ENCODE peak calls at places on chromosomes 4 and X, in four cellular contexts. C is psoas muscle, R is cardiac muscle cell, A is brain microvascular endothelial cell. X is an unnamed sample.
A peak's percentile ranks its signal among the peaks of the same experiment; 100 is the strongest.

GRCh38 chr4:8709050-8709728 is 116.6 kb downstream of the CPZ start:
- DNase-seq in C (peak; percentile 23), A (no peak), R (no peak), X (no peak)

GRCh38 chr4:17276821-17277220 is 235.1 kb downstream of the QDPR start:
- DNase-seq in A (peak; percentile 45), R (no peak), C (no peak), X (no peak)

GRCh38 chr4:151659631-151660030 is 101.2 kb downstream of the GATB start:
- DNase-seq in C (peak; percentile 79), R (no peak), A (no peak), X (no peak)

GRCh38 chr4:28073860-28074555 is 1213.4 kb downstream of the STIM2 start:
- DNase-seq in R (no peak), C (no peak), A (no peak), X (peak; percentile 44)

GRCh38 chrX:69307736-69308135 is 142.5 kb upstream of the PJA1 start:
- DNase-seq in C (no peak), R (no peak), A (no peak), X (no peak)

GRCh38 chr4:184473265-184473514 is 1.2 kb downstream of the IRF2 start:
- DNase-seq in R (no peak), C (no peak), A (no peak), X (no peak)

GRCh38 chr4:89307446-89308160 is at the start of gene GPRIN3:
- DNase-seq in R (peak; percentile 71), C (peak; percentile 63), A (peak; percentile 10), X (peak; percentile 29)

GRCh38 chr4:172412851-172413250 is 599.6 kb downstream of the GALNTL6 start:
- DNase-seq in A (no peak), R (no peak), C (no peak), X (no peak)

GRCh38 chrX:55142206-55142918 is 53.5 kb downstream of the PAGE2 start:
- DNase-seq in C (no peak), A (no peak), R (no peak), X (peak; percentile 33)

GRCh38 chrX:111168314-111168713 is 72.3 kb downstream of the PAK3 start:
- DNase-seq in A (no peak), C (no peak), R (peak; percentile 34), X (no peak)

GRCh38 chr4:168449740-168450442 is 30.4 kb downstream of the DDX60L start:
- DNase-seq in A (peak; percentile 91), C (no peak), R (no peak), X (no peak)

GRCh38 chr4:10459305-10459704 is 2.1 kb upstream of the ZNF518B start:
- DNase-seq in A (no peak), C (no peak), R (no peak), X (no peak)

GRCh38 chr4:19614171-19614570 is 637.5 kb upstream of the SLIT2 start:
- DNase-seq in C (no peak), A (no peak), R (no peak), X (no peak)

GRCh38 chr4:142598132-142598531 is 248.0 kb downstream of the INPP4B start:
- DNase-seq in A (no peak), R (no peak), C (no peak), X (no peak)

GRCh38 chr4:8202526-8203375 is 3.7 kb downstream of the SH3TC1 start:
- DNase-seq in R (no peak), A (no peak), C (no peak), X (no peak)

GRCh38 chrX:37785569-37785968 is 5.7 kb downstream of the CYBB start:
- DNase-seq in A (no peak), R (no peak), C (no peak), X (no peak)

DNA sequence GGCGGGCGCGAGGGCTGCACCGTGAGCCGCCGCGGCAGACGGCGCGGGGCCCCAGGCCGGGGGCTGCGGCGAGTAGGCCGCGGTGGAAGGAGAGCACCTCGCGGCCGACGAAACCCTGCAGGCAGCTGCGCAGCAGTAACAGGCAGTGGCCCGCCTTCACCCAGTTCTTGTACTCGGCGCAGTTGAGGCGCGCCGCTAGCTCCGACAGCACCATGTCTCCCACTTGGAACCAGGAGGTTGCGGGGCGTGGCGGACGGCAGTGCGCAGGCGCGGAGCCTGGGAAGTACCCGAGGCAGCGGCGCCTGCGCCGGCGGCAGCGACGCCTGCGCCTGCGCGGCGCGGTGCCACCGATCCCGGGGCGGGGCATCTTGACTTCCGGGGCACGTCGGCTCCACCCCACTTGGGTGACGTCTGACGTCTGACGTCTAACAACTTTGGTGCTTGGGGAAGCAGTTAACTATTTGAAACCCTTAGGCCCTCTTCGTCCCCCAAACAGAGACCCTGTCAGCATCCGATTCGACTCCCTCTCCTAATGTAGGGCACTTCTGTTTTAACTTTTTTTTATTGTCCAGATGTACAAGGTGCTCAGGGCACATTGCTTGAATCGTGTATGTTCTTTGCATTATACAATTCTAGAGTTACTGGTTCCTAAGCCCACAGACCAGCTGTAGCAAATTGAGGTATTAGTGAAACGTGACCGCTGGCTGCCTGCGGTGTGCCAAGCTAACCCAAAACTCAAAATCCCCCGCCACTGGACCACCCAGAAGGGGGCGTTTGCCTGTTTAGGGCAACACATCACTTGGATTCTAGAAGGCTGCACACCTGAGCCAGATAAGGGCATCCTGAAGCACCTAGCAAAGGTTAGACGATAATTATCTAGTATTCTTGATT is at the start of gene CXorf38:
- DNase-seq in R (peak; percentile 91), C (peak; percentile 98), A (peak; percentile 86), X (peak; percentile 89)
- TF ChIP-seq CTCF in R (no peak), C (no peak), A (no peak), X (no peak)

GRCh38 chrX:53538781-53539180 is 104.6 kb upstream of the HSD17B10 start:
- DNase-seq in C (no peak), R (no peak), A (no peak), X (no peak)
- H3K36me3 ChIP-seq in C (peaks cover 13% of the 10 kb centered on the region), R (peaks cover 26% of the 10 kb centered on the region), A (peaks cover 62% of the 10 kb centered on the region), X (no peaks in the 10 kb centered on the region)

DNA sequence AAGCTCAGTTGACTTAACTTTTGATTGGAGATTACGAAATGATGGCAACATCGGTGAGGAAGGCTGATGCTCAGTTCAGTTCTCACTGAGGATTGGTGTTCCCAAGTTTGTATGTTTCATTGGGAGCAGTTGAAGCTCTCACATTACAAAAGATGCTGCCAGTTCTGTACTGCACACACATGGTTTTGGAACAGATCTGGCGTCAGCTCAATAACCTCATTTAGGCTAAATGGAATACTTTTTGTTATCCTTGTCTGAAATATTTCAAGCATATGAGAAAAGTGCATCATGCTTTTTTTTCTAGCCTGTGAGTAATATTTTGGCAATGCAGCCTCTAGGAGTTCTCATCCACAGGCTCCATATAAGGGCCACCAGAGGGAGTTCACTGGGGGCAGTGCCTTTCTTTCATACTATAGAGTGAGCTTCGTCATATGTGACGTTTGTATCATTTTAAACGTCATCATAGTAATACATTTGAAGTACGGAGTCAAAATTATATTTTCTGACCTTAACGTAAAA is 4.1 kb downstream of the ENPEP start:
- DNase-seq in A (peak; percentile 96), R (no peak), C (no peak), X (no peak)
- TF ChIP-seq CTCF in A (peak; percentile 68), R (peak; percentile 56), C (peak; percentile 36), X (peak; percentile 24)

DNA sequence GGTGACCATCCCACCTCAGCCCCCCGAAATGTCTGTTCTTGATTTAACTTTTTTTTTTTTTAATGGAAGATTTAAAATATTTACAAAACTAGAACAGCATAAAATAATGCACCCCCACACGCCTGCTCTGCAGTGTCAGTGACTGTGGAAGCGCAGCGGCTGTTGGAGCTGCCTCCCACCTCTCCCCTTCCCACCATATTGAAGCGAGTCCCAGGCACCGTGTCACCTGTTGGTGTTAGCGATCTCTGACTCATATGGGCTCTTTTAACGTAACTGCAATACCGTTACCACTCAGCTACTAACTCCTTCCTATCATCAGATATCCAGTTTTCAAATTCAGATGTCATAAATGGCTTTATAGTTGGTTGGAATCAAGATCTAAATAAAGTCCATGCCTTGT is 17.1 kb upstream of the TADA2B start:
- DNase-seq in C (peak; percentile 4), A (no peak), R (no peak), X (no peak)
- H3K36me3 ChIP-seq in C (peaks cover 4% of the 10 kb centered on the region), A (peaks cover 14% of the 10 kb centered on the region), R (peaks cover 16% of the 10 kb centered on the region), X (peaks cover 2% of the 10 kb centered on the region)

GRCh38 chr4:178293601-178294000 is 851.4 kb upstream of the AGA start:
- DNase-seq in C (no peak), R (no peak), A (no peak), X (no peak)

DNA sequence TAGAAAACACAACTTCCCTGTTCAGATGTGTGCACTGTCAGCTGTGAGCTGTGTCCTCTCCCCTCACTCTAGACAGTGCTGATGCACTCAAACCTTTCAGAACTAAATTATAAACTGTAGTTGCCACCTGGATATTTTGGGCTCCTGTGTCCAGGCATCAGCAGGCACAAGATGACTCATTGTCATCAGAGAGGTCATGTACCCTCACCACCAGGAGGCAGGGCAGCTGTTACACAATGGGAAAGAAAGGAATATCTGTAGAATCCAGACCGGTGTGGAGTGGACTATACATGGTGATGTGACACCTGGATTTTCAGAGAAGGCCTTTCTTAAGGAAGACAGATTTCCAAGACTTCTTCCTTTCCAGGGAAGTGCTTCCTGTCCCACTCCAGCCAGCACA is 854.4 kb upstream of the AGA start:
- DNase-seq in C (no peak), R (no peak), A (no peak), X (no peak)
- TF ChIP-seq CTCF in C (no peak), R (no peak), A (no peak), X (peak; percentile 1)

GRCh38 chr4:88043001-88043400 is 35.6 kb downstream of the PKD2 start:
- DNase-seq in C (no peak), R (no peak), A (no peak), X (no peak)
- H3K36me3 ChIP-seq in C (peaks cover 7% of the 10 kb centered on the region), R (peaks cover 64% of the 10 kb centered on the region), A (peaks cover 46% of the 10 kb centered on the region), X (no peaks in the 10 kb centered on the region)

GRCh38 chr4:111045992-111046391 is 423.1 kb upstream of the PITX2 start:
- DNase-seq in R (no peak), C (no peak), A (no peak), X (no peak)
- TF ChIP-seq CTCF in R (no peak), C (no peak), A (peak; percentile 12), X (no peak)

DNA sequence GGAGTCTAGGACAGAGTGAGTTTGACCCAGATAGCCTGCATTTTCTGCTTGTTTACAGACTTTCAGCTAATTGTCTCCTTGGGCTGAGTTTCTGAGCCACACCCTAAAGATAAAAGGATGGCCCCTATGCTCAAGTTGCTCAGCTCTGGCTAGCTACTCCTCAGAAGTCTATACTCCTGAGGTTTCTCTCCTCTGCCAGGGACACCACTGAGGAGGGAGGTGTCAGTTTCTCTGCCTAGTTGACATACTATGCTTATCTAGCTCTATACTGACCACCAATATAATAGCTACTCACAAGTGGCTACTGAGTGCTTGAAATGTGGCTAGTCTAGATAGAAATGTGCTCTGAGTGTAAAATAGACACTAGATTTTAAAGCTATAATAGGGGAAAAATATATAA is 23.6 kb downstream of the HADH start:
- DNase-seq in C (no peak), R (no peak), A (no peak), X (no peak)
- H3K36me3 ChIP-seq in C (no peaks in the 10 kb centered on the region), R (peaks cover 19% of the 10 kb centered on the region), A (no peaks in the 10 kb centered on the region), X (no peaks in the 10 kb centered on the region)

GRCh38 chr4:140152015-140152703 is 1.8 kb downstream of the MAML3 start:
- DNase-seq in C (peak; percentile 80), R (peak; percentile 84), A (no peak), X (no peak)
- TF ChIP-seq CTCF in C (peak; percentile 24), R (peak; percentile 26), A (peak; percentile 29), X (peak; percentile 41)

DNA sequence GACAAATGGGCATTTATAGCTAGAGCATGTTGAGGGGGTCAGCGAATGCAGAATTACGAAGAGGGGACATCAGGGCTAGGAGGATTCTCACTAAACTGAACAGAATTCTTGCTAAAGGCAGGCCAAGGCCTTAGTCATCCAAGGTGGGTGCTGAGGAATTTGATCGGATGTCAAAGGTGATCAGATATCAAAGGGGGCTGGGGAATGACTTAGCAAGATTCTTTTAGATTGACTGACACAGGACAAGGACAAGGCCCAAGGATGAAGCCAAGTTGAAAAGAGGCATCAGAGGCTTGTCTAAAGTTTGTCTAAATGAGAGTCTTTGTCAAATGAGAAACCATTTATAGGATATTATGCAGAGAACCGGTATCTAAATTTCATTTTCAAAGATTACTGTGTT is 9.7 kb downstream of the TMEM184C start:
- DNase-seq in C (no peak), A (no peak), R (no peak), X (no peak)
- H3K36me3 ChIP-seq in C (peaks cover 10% of the 10 kb centered on the region), A (peaks cover 29% of the 10 kb centered on the region), R (peaks cover 65% of the 10 kb centered on the region), X (no peaks in the 10 kb centered on the region)

X was measured in Caco-2.